ENCODE peak calls at places on chromosomes 7 and 10, in six cellular contexts. One of them, this sample, is unnamed. For H3K9me3, the result is how much of the 10 kb centered on the place peaks cover.

GRCh38 chr7:92698237-92698841 is 108.1 kb upstream of the FAM133B start:
- DNase-seq in transverse colon: peak
- DNase-seq in uterus: peak
- DNase-seq in upper lobe of left lung: no peak
- DNase-seq in A549: peak
- DNase-seq in IMR-90: peak
- DNase-seq in this sample: no peak

GRCh38 chr10:88941026-88941425 is 11.5 kb downstream of the ACTA2 start:
- DNase-seq in transverse colon: no peak
- DNase-seq in uterus: no peak
- DNase-seq in upper lobe of left lung: no peak
- DNase-seq in A549: no peak
- DNase-seq in IMR-90: no peak
- DNase-seq in this sample: no peak

GRCh38 chr7:36784991-36785940 is 61.0 kb upstream of the AOAH start:
- DNase-seq in transverse colon: peak
- DNase-seq in uterus: peak
- DNase-seq in upper lobe of left lung: no peak
- DNase-seq in A549: no peak
- DNase-seq in IMR-90: no peak
- DNase-seq in this sample: peak

GRCh38 chr7:15439853-15440252 is 122.0 kb downstream of the AGMO start:
- DNase-seq in transverse colon: no peak
- DNase-seq in uterus: no peak
- DNase-seq in upper lobe of left lung: no peak
- DNase-seq in A549: no peak
- DNase-seq in IMR-90: no peak
- DNase-seq in this sample: no peak

GRCh38 chr10:63542835-63543575 is 21.8 kb downstream of the REEP3 start:
- DNase-seq in transverse colon: no peak
- DNase-seq in uterus: no peak
- DNase-seq in upper lobe of left lung: no peak
- DNase-seq in A549: no peak
- DNase-seq in IMR-90: peak
- DNase-seq in this sample: no peak

GRCh38 chr7:48300301-48300700 is 129.0 kb downstream of the ABCA13 start:
- DNase-seq in transverse colon: no peak
- DNase-seq in uterus: no peak
- DNase-seq in upper lobe of left lung: no peak
- DNase-seq in A549: no peak
- DNase-seq in IMR-90: no peak
- DNase-seq in this sample: no peak

GRCh38 chr10:97318772-97319651 is at the start of gene FRAT1:
- DNase-seq in transverse colon: peak
- DNase-seq in uterus: peak
- DNase-seq in upper lobe of left lung: peak
- DNase-seq in A549: peak
- DNase-seq in IMR-90: peak
- DNase-seq in this sample: peak

GRCh38 chr10:12703141-12703540 is 298.4 kb downstream of the CCDC3 start:
- DNase-seq in transverse colon: no peak
- DNase-seq in uterus: no peak
- DNase-seq in upper lobe of left lung: no peak
- DNase-seq in A549: no peak
- DNase-seq in IMR-90: no peak
- DNase-seq in this sample: no peak

GRCh38 chr10:23885853-23886252 is 323.1 kb upstream of the KIAA1217 start:
- DNase-seq in transverse colon: no peak
- DNase-seq in uterus: no peak
- DNase-seq in upper lobe of left lung: no peak
- DNase-seq in A549: no peak
- DNase-seq in IMR-90: no peak
- DNase-seq in this sample: no peak

GRCh38 chr10:29688230-29688634 is 53.5 kb upstream of the SVIL start:
- DNase-seq in transverse colon: no peak
- DNase-seq in uterus: no peak
- DNase-seq in upper lobe of left lung: no peak
- DNase-seq in A549: no peak
- DNase-seq in IMR-90: no peak
- DNase-seq in this sample: no peak

GRCh38 chr10:89889610-89890009 is 188.2 kb downstream of the KIF20B start:
- DNase-seq in transverse colon: no peak
- DNase-seq in uterus: no peak
- DNase-seq in upper lobe of left lung: no peak
- DNase-seq in A549: no peak
- DNase-seq in IMR-90: no peak
- DNase-seq in this sample: no peak

GRCh38 chr7:71548746-71549145 is 416.8 kb downstream of the GALNT17 start:
- DNase-seq in transverse colon: no peak
- DNase-seq in uterus: no peak
- DNase-seq in upper lobe of left lung: no peak
- DNase-seq in A549: no peak
- DNase-seq in IMR-90: no peak
- DNase-seq in this sample: no peak

GRCh38 chr7:27183682-27184341 is 1.2 kb downstream of the HOXA11 start:
- DNase-seq in transverse colon: peak
- DNase-seq in uterus: peak
- DNase-seq in upper lobe of left lung: no peak
- DNase-seq in A549: no peak
- DNase-seq in IMR-90: no peak
- DNase-seq in this sample: no peak

GRCh38 chr10:91672021-91672608 is 39.2 kb upstream of the PPP1R3C start:
- DNase-seq in transverse colon: no peak
- DNase-seq in uterus: no peak
- DNase-seq in upper lobe of left lung: no peak
- DNase-seq in A549: no peak
- DNase-seq in IMR-90: peak
- DNase-seq in this sample: no peak

GRCh38 chr7:49773939-49774458 is 561 bp downstream of the VWC2 start:
- DNase-seq in transverse colon: no peak
- DNase-seq in uterus: no peak
- DNase-seq in upper lobe of left lung: peak
- DNase-seq in A549: no peak
- DNase-seq in IMR-90: no peak
- DNase-seq in this sample: no peak

GRCh38 chr7:159042084-159042483 is 102.6 kb downstream of the VIPR2 start:
- DNase-seq in transverse colon: no peak
- DNase-seq in uterus: no peak
- DNase-seq in upper lobe of left lung: no peak
- DNase-seq in A549: no peak
- DNase-seq in IMR-90: no peak
- DNase-seq in this sample: no peak

GRCh38 chr7:142176901-142177300 is 65.4 kb downstream of the MGAM2 start:
- DNase-seq in transverse colon: no peak
- DNase-seq in uterus: no peak
- DNase-seq in upper lobe of left lung: no peak
- DNase-seq in A549: no peak
- DNase-seq in IMR-90: no peak
- DNase-seq in this sample: no peak

GRCh38 chr10:117409549-117410283 is 34.5 kb upstream of the PDZD8 start:
- DNase-seq in transverse colon: no peak
- DNase-seq in uterus: no peak
- DNase-seq in upper lobe of left lung: no peak
- DNase-seq in A549: no peak
- DNase-seq in IMR-90: no peak
- DNase-seq in this sample: no peak

GRCh38 chr10:102407641-102407943 is 11.0 kb downstream of the PSD start:
- DNase-seq in transverse colon: no peak
- DNase-seq in uterus: no peak
- DNase-seq in upper lobe of left lung: no peak
- DNase-seq in A549: no peak
- DNase-seq in IMR-90: no peak
- DNase-seq in this sample: no peak

GRCh38 chr10:102409604-102410426 is 8.8 kb downstream of the PSD start:
- DNase-seq in transverse colon: no peak
- DNase-seq in uterus: peak
- DNase-seq in upper lobe of left lung: no peak
- DNase-seq in A549: no peak
- DNase-seq in IMR-90: no peak
- DNase-seq in this sample: no peak

GRCh38 chr10:102408081-102408727 is 10.4 kb downstream of the PSD start:
- DNase-seq in transverse colon: peak
- DNase-seq in uterus: peak
- DNase-seq in upper lobe of left lung: no peak
- DNase-seq in A549: no peak
- DNase-seq in IMR-90: no peak
- DNase-seq in this sample: no peak

GRCh38 chr10:102410427-102411073 is 8.0 kb downstream of the PSD start:
- DNase-seq in transverse colon: no peak
- DNase-seq in uterus: peak
- DNase-seq in upper lobe of left lung: peak
- DNase-seq in A549: no peak
- DNase-seq in IMR-90: no peak
- DNase-seq in this sample: no peak

DNA sequence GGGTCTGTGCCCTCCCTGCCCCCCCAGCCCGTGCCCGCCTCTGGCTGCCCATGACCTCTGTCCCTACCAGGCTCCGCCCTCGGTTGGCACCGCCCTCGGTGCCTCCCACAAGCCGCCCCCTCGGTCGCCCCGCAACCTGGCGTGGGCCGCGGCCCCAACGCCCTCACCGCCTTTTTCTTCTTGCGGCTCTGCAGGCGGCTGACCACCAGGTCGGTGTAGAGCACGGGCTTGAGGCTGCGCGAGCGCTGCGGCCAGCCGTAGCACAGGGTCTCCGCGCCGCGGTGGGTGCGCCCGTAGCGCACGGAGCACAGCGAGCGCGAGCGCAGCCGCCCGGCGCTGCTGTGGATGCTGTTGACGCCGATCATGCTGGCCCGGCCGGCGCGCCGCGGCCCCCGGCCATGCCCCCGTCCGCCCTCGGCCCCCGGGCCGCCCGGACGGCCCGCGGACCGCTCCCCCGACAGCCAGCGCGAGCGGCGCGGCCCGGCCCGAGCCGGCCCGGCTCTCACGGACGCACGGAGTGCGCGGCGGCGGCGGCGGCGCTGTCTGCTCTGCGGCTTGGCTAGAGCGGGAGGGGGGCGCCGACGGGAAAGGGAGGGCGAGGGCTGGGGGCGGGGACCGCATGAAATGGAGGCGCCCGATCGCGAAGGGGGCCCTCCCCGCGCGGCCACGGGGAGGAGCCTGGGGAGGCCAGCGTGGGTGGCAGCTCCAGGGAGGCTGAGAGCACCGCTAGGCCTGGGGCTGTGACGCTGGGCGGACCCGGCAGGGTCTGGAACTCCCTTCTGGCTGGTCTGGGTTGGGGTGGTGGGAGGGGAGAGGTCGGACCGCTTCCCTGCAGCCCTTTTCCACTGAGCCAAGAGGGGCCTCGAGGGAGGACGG is 9.6 kb downstream of the PSD start:
- DNase-seq in transverse colon: peak
- DNase-seq in uterus: peak
- DNase-seq in upper lobe of left lung: peak
- DNase-seq in A549: no peak
- DNase-seq in IMR-90: peak
- DNase-seq in this sample: no peak
- TF ChIP-seq POLR2A in transverse colon: peak
- TF ChIP-seq POLR2A in uterus: peak
- TF ChIP-seq POLR2A in upper lobe of left lung: no peak
- TF ChIP-seq POLR2A in A549: no peak
- TF ChIP-seq POLR2A in IMR-90: peak
- TF ChIP-seq POLR2A in this sample: no peak

DNA sequence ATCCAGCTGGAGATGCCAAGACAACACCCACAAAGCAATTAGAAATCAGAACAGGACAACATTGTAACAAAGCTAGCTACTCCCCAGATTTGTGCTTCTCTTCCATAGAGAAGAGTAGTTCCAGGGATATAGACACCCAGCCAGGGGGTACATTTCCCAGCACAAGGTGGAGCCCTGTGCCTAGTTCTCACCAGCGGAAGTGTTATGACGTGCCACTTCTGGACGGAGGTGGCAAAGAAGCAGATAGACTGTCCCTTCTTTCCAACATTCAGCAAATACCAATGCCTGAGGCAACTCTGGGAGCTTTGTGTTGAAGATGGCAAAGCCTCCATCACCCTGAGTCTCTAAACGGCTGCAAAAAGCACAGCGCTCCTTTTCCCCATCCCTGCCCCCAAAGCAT is 23.4 kb upstream of the GSAP start:
- DNase-seq in transverse colon: peak
- DNase-seq in uterus: no peak
- DNase-seq in upper lobe of left lung: no peak
- DNase-seq in A549: peak
- DNase-seq in IMR-90: no peak
- DNase-seq in this sample: peak
- H3K9me3 ChIP-seq in transverse colon: under half
- H3K9me3 ChIP-seq in uterus: under half
- H3K9me3 ChIP-seq in upper lobe of left lung: under half
- H3K9me3 ChIP-seq in A549: under half
- H3K9me3 ChIP-seq in IMR-90: under half
- H3K9me3 ChIP-seq in this sample: under half

GRCh38 chr7:116496653-116497052 is 2.9 kb upstream of the CAV2 start:
- DNase-seq in transverse colon: no peak
- DNase-seq in uterus: no peak
- DNase-seq in upper lobe of left lung: no peak
- DNase-seq in A549: no peak
- DNase-seq in IMR-90: no peak
- DNase-seq in this sample: no peak

GRCh38 chr7:116500071-116500853 is 724 bp downstream of the CAV2 start:
- DNase-seq in transverse colon: peak
- DNase-seq in uterus: peak
- DNase-seq in upper lobe of left lung: no peak
- DNase-seq in A549: no peak
- DNase-seq in IMR-90: peak
- DNase-seq in this sample: peak

GRCh38 chr7:116501425-116502167 is 2.1 kb downstream of the CAV2 start:
- DNase-seq in transverse colon: no peak
- DNase-seq in uterus: peak
- DNase-seq in upper lobe of left lung: no peak
- DNase-seq in A549: peak
- DNase-seq in IMR-90: peak
- DNase-seq in this sample: no peak

GRCh38 chr7:116497708-116498107 is 1.8 kb upstream of the CAV2 start:
- DNase-seq in transverse colon: no peak
- DNase-seq in uterus: no peak
- DNase-seq in upper lobe of left lung: no peak
- DNase-seq in A549: no peak
- DNase-seq in IMR-90: peak
- DNase-seq in this sample: no peak

GRCh38 chr7:116499168-116500070 is at the start of gene CAV2:
- DNase-seq in transverse colon: peak
- DNase-seq in uterus: peak
- DNase-seq in upper lobe of left lung: peak
- DNase-seq in A549: peak
- DNase-seq in IMR-90: peak
- DNase-seq in this sample: peak
- H3K4me3 ChIP-seq in transverse colon: peak
- H3K4me3 ChIP-seq in uterus: peak
- H3K4me3 ChIP-seq in upper lobe of left lung: peak
- H3K4me3 ChIP-seq in A549: peak
- H3K4me3 ChIP-seq in IMR-90: peak
- H3K4me3 ChIP-seq in this sample: peak

DNA sequence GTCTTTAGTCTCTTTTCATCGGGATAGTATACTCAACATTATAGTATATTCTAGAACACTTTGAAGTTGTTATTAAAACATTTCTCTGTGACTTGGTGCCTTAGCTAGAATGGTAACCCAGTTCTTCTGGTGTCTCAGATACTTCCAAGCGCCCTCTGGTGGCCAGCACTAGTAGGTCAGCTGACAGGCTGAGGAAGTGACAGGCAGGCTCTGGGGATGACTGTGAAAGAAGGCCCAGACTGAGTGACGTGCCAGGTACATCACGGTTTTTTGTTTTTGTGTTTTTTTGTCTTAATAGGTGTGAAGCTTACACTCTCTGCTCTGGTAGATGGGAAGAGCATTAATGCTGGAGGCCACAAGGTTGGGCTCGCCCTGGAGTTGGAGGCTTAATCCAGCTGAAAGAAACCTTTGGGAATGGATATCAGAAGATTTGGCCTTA is 5.1 kb downstream of the COMTD1 start:
- DNase-seq in transverse colon: peak
- DNase-seq in uterus: peak
- DNase-seq in upper lobe of left lung: no peak
- DNase-seq in A549: peak
- DNase-seq in IMR-90: peak
- DNase-seq in this sample: peak
- TF ChIP-seq POLR2A in transverse colon: no peak
- TF ChIP-seq POLR2A in uterus: no peak
- TF ChIP-seq POLR2A in upper lobe of left lung: no peak
- TF ChIP-seq POLR2A in A549: no peak
- TF ChIP-seq POLR2A in IMR-90: no peak
- TF ChIP-seq POLR2A in this sample: no peak